ENCODE peak calls at places on chromosomes 3 and 15, in nine cellular contexts. P is stomach; F is CD8-positive, alpha-beta T cell; M is tibial artery; S is lower leg skin; A is astrocyte; Q is foreskin fibroblast; Z is fibroblast of mammary gland; D is GM06990. O is an unnamed sample.

GRCh38 chr15:64695571-64695992 is 79.8 kb downstream of the RBPMS2 start:
- DNase-seq in Z (no peak), P (no peak), M (no peak), D (no peak), A (no peak), Q (no peak), F (no peak), S (no peak), O (no peak)

GRCh38 chr15:74262635-74263034 is 26.5 kb downstream of the CCDC33 start:
- DNase-seq in D (no peak), M (no peak), P (no peak), Z (no peak), Q (no peak), A (no peak), S (no peak), F (no peak), O (no peak)

GRCh38 chr15:35256555-35256954 is 171.5 kb upstream of the NANOGP8 start:
- DNase-seq in A (peak), D (no peak), F (no peak), S (no peak), M (no peak), Z (peak), P (no peak), Q (peak), O (peak)

GRCh38 chr3:188241072-188241471 is 87.1 kb downstream of the LPP start:
- DNase-seq in M (peak), D (no peak), P (no peak), Z (peak), F (no peak), A (peak), S (no peak), Q (peak), O (no peak)

GRCh38 chr15:65638681-65639089 is 16.9 kb downstream of the SLC24A1 start:
- DNase-seq in A (peak), M (no peak), S (no peak), F (no peak), D (no peak), Z (peak), P (no peak), Q (peak), O (peak)

GRCh38 chr3:78974181-78974770 is 793.5 kb downstream of the ROBO1 start:
- DNase-seq in A (peak), P (no peak), D (no peak), Z (peak), S (no peak), F (no peak), Q (no peak), M (no peak), O (peak)

GRCh38 chr3:117871934-117872333 is 1162.4 kb downstream of the TUSC7 start:
- DNase-seq in A (no peak), F (no peak), S (no peak), P (no peak), D (no peak), Q (peak), Z (no peak), M (no peak), O (peak)

GRCh38 chr15:58222698-58223097 is 84.5 kb downstream of the AQP9 start:
- DNase-seq in P (no peak), M (no peak), D (no peak), A (peak), S (no peak), Q (peak), F (no peak), Z (peak), O (no peak)

GRCh38 chr3:123739754-123740153 is 144.4 kb downstream of the MYLK start:
- DNase-seq in P (no peak), D (no peak), M (no peak), S (peak), A (peak), Z (peak), Q (peak), F (no peak), O (peak)

GRCh38 chr15:95996494-95996893 is 334.0 kb upstream of the NR2F2 start:
- DNase-seq in Q (peak), F (no peak), S (no peak), M (no peak), D (peak), P (no peak), A (peak), Z (peak), O (no peak)

GRCh38 chr3:153624310-153625030 is 462.4 kb downstream of the RAP2B start:
- DNase-seq in S (no peak), F (no peak), Z (no peak), M (no peak), D (peak), Q (no peak), A (no peak), P (no peak), O (no peak)

GRCh38 chr15:70127288-70127746 is 29.6 kb upstream of the TLE3 start:
- DNase-seq in Q (no peak), S (peak), M (no peak), A (no peak), Z (peak), F (no peak), D (no peak), P (peak), O (no peak)

GRCh38 chr3:155404486-155404885 is 111.0 kb upstream of the STRIT1 start:
- DNase-seq in A (no peak), P (no peak), F (no peak), M (no peak), S (no peak), Z (no peak), Q (no peak), D (no peak), O (no peak)

GRCh38 chr15:41965441-41966413 is 6.6 kb downstream of the EHD4 start:
- DNase-seq in M (peak), D (no peak), F (no peak), S (peak), P (peak), Q (no peak), A (peak), Z (no peak), O (no peak)

GRCh38 chr3:45976191-45977091 is 19.2 kb downstream of the FYCO1 start:
- DNase-seq in M (no peak), P (no peak), Z (no peak), Q (no peak), A (no peak), D (no peak), F (no peak), S (no peak), O (no peak)

GRCh38 chr3:117035785-117036184 is 326.2 kb downstream of the TUSC7 start:
- DNase-seq in S (no peak), A (no peak), Q (peak), Z (peak), F (no peak), P (no peak), D (no peak), M (no peak), O (no peak)

GRCh38 chr3:42749753-42750231 is 23.3 kb downstream of the CCDC13 start:
- DNase-seq in A (no peak), M (peak), D (no peak), F (no peak), Q (peak), P (peak), S (peak), Z (peak), O (peak)

GRCh38 chr15:31331389-31331788 is 4.8 kb downstream of the KLF13 start:
- DNase-seq in S (no peak), A (no peak), Q (no peak), F (no peak), D (no peak), Z (no peak), M (no peak), P (no peak), O (no peak)

GRCh38 chr15:67685008-67685599 is 140.2 kb upstream of the SKOR1 start:
- DNase-seq in Z (peak), F (no peak), P (no peak), M (no peak), A (peak), D (no peak), Q (peak), S (no peak), O (peak)

GRCh38 chr3:122246214-122246613 is 62.7 kb downstream of the CASR start:
- DNase-seq in P (no peak), F (no peak), M (no peak), S (no peak), D (no peak), A (peak), Q (no peak), Z (no peak), O (no peak)

GRCh38 chr3:110813541-110813940 is 258.1 kb upstream of the NECTIN3 start:
- DNase-seq in F (no peak), S (no peak), P (no peak), A (no peak), Z (no peak), Q (no peak), D (no peak), M (no peak), O (peak)

GRCh38 chr3:170360916-170361315 is 3.4 kb downstream of the SKIL start:
- DNase-seq in D (no peak), A (no peak), M (no peak), F (no peak), S (no peak), P (no peak), Q (no peak), Z (no peak), O (peak)

GRCh38 chr3:111737712-111738097 is 121.4 kb upstream of the PHLDB2 start:
- DNase-seq in A (peak), S (no peak), Q (peak), P (peak), M (peak), Z (peak), D (no peak), F (no peak), O (peak)

GRCh38 chr3:48474619-48475018 is 28.1 kb downstream of the ATRIP start:
- DNase-seq in M (peak), D (no peak), Q (no peak), F (no peak), P (no peak), S (no peak), Z (no peak), A (no peak), O (no peak)

GRCh38 chr15:87743557-87743956 is 513.0 kb downstream of the NTRK3 start:
- DNase-seq in Z (peak), S (no peak), F (no peak), P (no peak), M (no peak), D (no peak), Q (peak), A (no peak), O (no peak)

GRCh38 chr3:10981031-10981430 is 11.5 kb upstream of the SLC6A1 start:
- DNase-seq in S (no peak), A (no peak), P (no peak), M (no peak), F (no peak), Q (no peak), D (no peak), Z (no peak), O (no peak)

GRCh38 chr3:143977326-143978262 is 6.0 kb downstream of the DIPK2A start:
- DNase-seq in M (no peak), D (no peak), Q (peak), P (no peak), S (no peak), A (no peak), Z (peak), F (no peak), O (no peak)

GRCh38 chr15:59174846-59175831 is 31.5 kb upstream of the LDHAL6B start:
- DNase-seq in F (no peak), Z (peak), S (peak), Q (peak), P (peak), A (peak), M (no peak), D (peak), O (peak)

GRCh38 chr3:44914936-44915335 is 40.5 kb downstream of the TGM4 start:
- DNase-seq in Z (no peak), F (no peak), M (no peak), A (no peak), Q (peak), P (no peak), S (no peak), D (no peak), O (peak)

GRCh38 chr3:131458653-131459052 is 44.1 kb downstream of the MRPL3 start:
- DNase-seq in P (no peak), A (no peak), M (no peak), F (no peak), D (no peak), Q (no peak), S (no peak), Z (no peak), O (no peak)

GRCh38 chr3:124640907-124641306 is 89.3 kb upstream of the UMPS start:
- DNase-seq in A (no peak), Z (no peak), P (no peak), S (no peak), F (no peak), Q (no peak), M (no peak), D (no peak), O (no peak)

GRCh38 chr3:151183253-151183652 is 19.8 kb downstream of the GPR171 start:
- DNase-seq in Z (no peak), Q (no peak), A (no peak), S (no peak), D (no peak), P (no peak), F (no peak), M (no peak), O (no peak)

GRCh38 chr3:71585891-71586809 is 2.6 kb upstream of the FOXP1 start:
- DNase-seq in A (peak), Q (peak), M (no peak), S (no peak), Z (peak), D (no peak), F (no peak), P (no peak), O (peak)

GRCh38 chr3:120072867-120073525 is 21.3 kb downstream of the GSK3B start:
- DNase-seq in D (no peak), S (no peak), P (no peak), Q (no peak), Z (no peak), A (no peak), M (no peak), F (no peak), O (peak)

GRCh38 chr15:34753236-34753894 is 1.4 kb downstream of the GJD2 start:
- DNase-seq in M (no peak), A (peak), S (no peak), Z (peak), P (no peak), F (no peak), Q (peak), D (no peak), O (peak)

DNA sequence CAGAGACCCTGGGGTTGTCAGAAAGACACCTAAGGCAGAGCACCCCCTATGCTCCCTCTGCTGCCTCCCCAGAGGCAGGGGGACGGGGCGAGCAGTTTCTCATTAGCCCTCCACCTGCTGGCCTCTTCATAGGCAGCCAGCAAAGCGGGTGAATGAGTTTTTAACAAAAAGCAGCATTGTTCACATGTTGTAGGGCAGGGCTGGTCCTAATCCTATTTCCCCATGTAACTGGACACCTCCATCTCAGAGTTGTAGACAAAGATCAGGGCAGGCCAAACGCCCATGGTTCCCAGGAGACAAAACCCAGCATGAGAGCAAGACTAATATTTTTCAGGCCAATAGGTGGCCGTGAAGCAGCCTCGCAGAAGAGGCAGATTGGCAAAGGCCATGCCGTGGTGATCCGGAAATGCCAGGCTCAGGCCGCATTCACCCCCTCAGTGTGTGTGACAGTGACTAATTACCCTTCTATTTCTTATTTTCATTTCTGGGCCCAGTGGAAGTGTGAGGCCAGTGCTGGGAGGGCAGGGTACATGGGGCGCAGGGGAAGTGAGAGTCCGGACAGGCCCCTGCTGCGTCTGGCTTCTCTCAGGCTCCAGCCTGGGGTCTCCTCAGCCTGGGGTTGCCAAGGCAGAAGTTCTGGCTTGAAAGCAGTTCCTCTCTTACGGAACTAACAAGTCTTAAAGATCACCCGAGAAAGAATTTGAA is 64.7 kb downstream of the BOC start:
- DNase-seq in F (no peak), Z (peak), S (no peak), A (peak), M (peak), P (no peak), D (peak), Q (peak), O (peak)
- TF ChIP-seq CTCF in F (no peak), Z (peak), S (no peak), A (no peak), M (no peak), P (no peak), D (peak), Q (peak), O (no peak)

DNA sequence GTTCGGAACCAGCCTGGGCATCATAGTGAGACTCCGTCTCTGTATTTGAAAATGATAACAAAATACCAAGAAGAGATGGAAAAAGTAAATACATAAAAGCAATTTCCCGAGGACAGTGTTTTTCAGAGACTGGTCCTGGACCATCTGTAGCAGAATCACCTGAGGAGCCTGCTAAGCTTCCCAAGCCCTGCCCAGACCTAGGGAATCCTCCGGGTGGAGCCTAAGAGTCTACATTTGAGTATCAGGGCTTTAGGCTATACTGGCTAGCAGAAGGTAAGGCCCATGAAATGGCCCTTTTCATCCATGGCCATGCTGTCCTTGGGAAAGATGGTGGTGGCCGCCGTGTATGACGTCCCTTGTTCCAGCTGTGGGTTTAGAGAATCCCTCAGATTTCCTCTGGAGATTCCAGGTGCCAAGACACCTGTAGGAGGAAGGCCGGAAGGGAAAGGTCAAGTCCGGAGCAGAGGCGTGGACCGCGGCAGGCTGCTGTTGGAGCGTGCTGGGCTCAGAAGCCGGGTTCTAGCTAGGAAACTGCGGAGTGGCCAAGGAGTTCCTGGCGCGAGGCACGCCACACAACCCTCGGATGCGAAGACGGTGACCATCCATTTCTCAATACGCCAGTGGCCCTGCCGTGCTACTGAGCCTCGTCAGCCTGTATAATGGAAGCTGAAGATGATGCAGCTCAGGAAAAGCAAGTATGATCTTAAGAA is 50.9 kb downstream of the TMEM44 start:
- DNase-seq in F (no peak), A (no peak), M (no peak), D (no peak), Q (no peak), Z (no peak), P (no peak), S (no peak), O (no peak)
- TF ChIP-seq CTCF in F (no peak), A (no peak), M (no peak), D (no peak), Q (no peak), Z (no peak), P (no peak), S (no peak), O (peak)

GRCh38 chr3:1752205-1752604 is 346.5 kb upstream of the CNTN4 start:
- DNase-seq in Z (no peak), Q (no peak), A (no peak), S (no peak), F (no peak), M (no peak), P (no peak), D (no peak), O (no peak)
- TF ChIP-seq CTCF in Z (no peak), Q (no peak), A (no peak), S (no peak), F (no peak), M (no peak), P (no peak), D (no peak), O (no peak)

GRCh38 chr3:141114816-141115458 is 63.8 kb downstream of the SPSB4 start:
- DNase-seq in D (no peak), S (peak), Z (no peak), Q (no peak), P (no peak), F (no peak), A (no peak), M (no peak), O (no peak)
- TF ChIP-seq CTCF in D (peak), S (no peak), Z (peak), Q (peak), P (no peak), F (no peak), A (peak), M (peak), O (peak)

GRCh38 chr3:168095611-168096209 is at the start of gene GOLIM4:
- DNase-seq in S (peak), Q (peak), A (peak), M (peak), Z (peak), P (peak), D (peak), F (peak), O (peak)
- TF ChIP-seq CTCF in S (no peak), Q (no peak), A (no peak), M (no peak), Z (no peak), P (no peak), D (peak), F (no peak), O (peak)

GRCh38 chr3:59856921-59857320 is 807.1 kb upstream of the CFAP20DC start:
- DNase-seq in D (no peak), P (no peak), F (no peak), M (no peak), Q (no peak), A (no peak), S (no peak), Z (no peak), O (no peak)
- TF ChIP-seq CTCF in D (no peak), P (no peak), F (no peak), M (no peak), Q (no peak), A (no peak), S (no peak), Z (no peak), O (no peak)

GRCh38 chr3:65687741-65688140 is 351.0 kb downstream of the MAGI1 start:
- DNase-seq in Z (no peak), A (no peak), F (no peak), Q (no peak), D (no peak), P (no peak), S (no peak), M (no peak), O (no peak)

GRCh38 chr3:65685621-65686020 is 353.1 kb downstream of the MAGI1 start:
- DNase-seq in M (no peak), P (no peak), A (peak), F (no peak), S (no peak), Q (peak), D (no peak), Z (no peak), O (no peak)

DNA sequence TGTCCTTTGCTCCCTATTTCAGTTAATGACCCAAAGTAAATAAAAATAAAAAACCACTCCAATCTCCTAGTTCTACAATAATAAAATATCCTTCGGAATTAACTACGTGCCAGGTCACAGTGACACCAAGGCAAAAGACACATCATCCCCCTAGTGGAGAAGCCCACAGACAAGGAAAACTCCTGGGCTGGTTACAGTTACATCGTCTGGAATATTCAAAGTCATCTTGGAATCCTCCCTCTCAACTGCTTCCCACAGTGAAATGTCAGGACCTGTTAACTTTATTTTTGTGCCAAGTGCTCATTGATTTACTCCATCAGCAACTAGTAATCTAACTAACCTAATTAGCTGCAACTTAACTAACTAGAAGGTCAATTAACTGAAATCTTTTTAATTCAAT is 349.3 kb downstream of the MAGI1 start:
- DNase-seq in Q (no peak), D (no peak), F (no peak), A (no peak), P (no peak), Z (no peak), S (no peak), M (no peak), O (no peak)
- TF ChIP-seq CTCF in Q (no peak), D (no peak), F (no peak), A (no peak), P (no peak), Z (peak), S (no peak), M (no peak), O (no peak)

GRCh38 chr3:536417-536813 is 339.9 kb downstream of the CHL1 start:
- DNase-seq in S (no peak), D (no peak), A (no peak), M (no peak), F (no peak), Q (peak), P (no peak), Z (no peak), O (no peak)

GRCh38 chr3:541328-541727 is 344.8 kb downstream of the CHL1 start:
- DNase-seq in F (no peak), Q (no peak), Z (no peak), S (no peak), A (no peak), M (no peak), P (no peak), D (no peak), O (no peak)

GRCh38 chr3:535566-536416 is 339.2 kb downstream of the CHL1 start:
- DNase-seq in A (no peak), Q (peak), P (no peak), F (no peak), Z (peak), S (no peak), D (no peak), M (no peak), O (peak)
- TF ChIP-seq CTCF in A (no peak), Q (no peak), P (peak), F (no peak), Z (no peak), S (no peak), D (no peak), M (no peak), O (peak)